ENCODE peak calls at places on chromosomes 2 and 18, in seven cellular contexts. X is HepG2, I is sigmoid colon, N is fibroblast of lung, Q is SJSA1, V is tibial nerve, M is pancreas. B is an unnamed sample.
A peak's percentile ranks its signal among the peaks of the same experiment; 100 is the strongest.

GRCh38 chr18:50775207-50775606 is 44.6 kb downstream of the MRO start:
- DNase-seq in I (no peak), X (no peak), N (no peak), Q (no peak), M (no peak), V (no peak), B (no peak)

GRCh38 chr2:148896116-148896515 is 21.1 kb downstream of the KIF5C start:
- DNase-seq in V (no peak), M (no peak), I (no peak), X (no peak), N (no peak), Q (no peak), B (no peak)

GRCh38 chr2:241857041-241857541 is 1.6 kb downstream of the PDCD1 start:
- DNase-seq in X (no peak), M (peak; percentile 21), V (no peak), Q (no peak), N (no peak), I (peak; percentile 64), B (peak; percentile 65)

GRCh38 chr2:35220471-35220870 is 1135.1 kb upstream of the CRIM1 start:
- DNase-seq in I (no peak), N (peak; percentile 4), M (no peak), Q (no peak), X (no peak), V (no peak), B (no peak)

GRCh38 chr18:30361864-30362540 is 680.5 kb downstream of the DSC3 start:
- DNase-seq in X (no peak), M (no peak), N (no peak), V (no peak), I (no peak), Q (no peak), B (no peak)

GRCh38 chr2:226611944-226612318 is 187.7 kb downstream of the IRS1 start:
- DNase-seq in I (no peak), V (no peak), Q (no peak), M (no peak), X (no peak), N (peak; percentile 94), B (no peak)

GRCh38 chr2:205077159-205077558 is 531.9 kb downstream of the PARD3B start:
- DNase-seq in V (no peak), N (no peak), M (no peak), Q (no peak), X (no peak), I (no peak), B (no peak)

GRCh38 chr2:140442319-140442718 is 1662.1 kb upstream of the NXPH2 start:
- DNase-seq in I (no peak), X (no peak), V (no peak), N (peak; percentile 18), M (no peak), Q (no peak), B (no peak)

GRCh38 chr2:212938144-212938793 is 213.1 kb downstream of the IKZF2 start:
- DNase-seq in Q (no peak), I (no peak), V (no peak), N (no peak), M (no peak), X (no peak), B (no peak)

GRCh38 chr2:32074161-32074506 is 10.8 kb downstream of the SPAST start:
- DNase-seq in X (peak; percentile 30), V (no peak), Q (no peak), I (no peak), N (no peak), M (no peak), B (no peak)

GRCh38 chr2:65377556-65378307 is 54.7 kb downstream of the SPRED2 start:
- DNase-seq in Q (peak; percentile 87), V (no peak), X (no peak), I (no peak), M (no peak), N (peak; percentile 88), B (no peak)

GRCh38 chr18:76459687-76460350 is 35.2 kb downstream of the ZNF516 start:
- DNase-seq in M (no peak), Q (peak; percentile 96), V (no peak), X (no peak), I (peak; percentile 68), N (peak; percentile 100), B (no peak)

GRCh38 chr18:35143615-35144596 is 96.9 kb upstream of the ZNF397 start:
- DNase-seq in Q (peak; percentile 52), N (peak; percentile 43), X (peak; percentile 47), V (peak; percentile 68), I (peak; percentile 78), M (peak; percentile 49), B (peak; percentile 77)

GRCh38 chr2:237256845-237257244 is 157.1 kb downstream of the COL6A3 start:
- DNase-seq in Q (peak; percentile 66), I (peak; percentile 88), M (no peak), N (peak; percentile 83), X (no peak), V (peak; percentile 62), B (no peak)

GRCh38 chr2:237260032-237260431 is 153.9 kb downstream of the COL6A3 start:
- DNase-seq in Q (no peak), V (no peak), M (no peak), I (no peak), X (no peak), N (peak; percentile 63), B (no peak)

GRCh38 chr2:237258146-237258545 is 155.8 kb downstream of the COL6A3 start:
- DNase-seq in V (no peak), X (no peak), M (no peak), N (no peak), Q (peak; percentile 59), I (no peak), B (peak; percentile 55)

GRCh38 chr2:237257471-237257951 is 156.5 kb downstream of the COL6A3 start:
- DNase-seq in I (peak; percentile 75), M (no peak), X (no peak), V (no peak), N (peak; percentile 55), Q (peak; percentile 60), B (no peak)

DNA sequence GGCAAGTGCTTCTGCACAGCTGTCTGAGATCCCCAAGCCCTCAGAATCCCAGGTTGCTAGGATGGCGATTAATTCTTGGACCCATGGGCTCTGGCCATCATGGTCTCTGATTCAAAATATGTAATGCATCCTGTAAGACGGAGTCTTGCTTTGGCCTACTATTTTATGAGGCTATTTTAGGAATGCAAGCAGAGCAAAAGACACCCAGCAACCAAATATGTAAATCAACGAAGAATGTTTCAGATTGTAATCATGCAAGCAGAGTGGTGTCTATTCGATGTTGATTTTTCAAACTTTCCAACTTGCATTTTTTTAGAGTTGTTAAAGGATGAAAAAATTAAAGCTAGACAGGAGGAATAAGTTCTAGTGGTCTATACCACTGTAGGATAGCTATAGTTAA is 154.8 kb downstream of the COL6A3 start:
- DNase-seq in N (peak; percentile 64), Q (no peak), M (no peak), V (no peak), X (no peak), I (no peak), B (no peak)
- H3K4me3 ChIP-seq in N (no peak overlapping the region), Q (no peak overlapping the region), M (no peak overlapping the region), V (no peak overlapping the region), X (no peak overlapping the region), I (no peak overlapping the region), B (no peak overlapping the region)

DNA sequence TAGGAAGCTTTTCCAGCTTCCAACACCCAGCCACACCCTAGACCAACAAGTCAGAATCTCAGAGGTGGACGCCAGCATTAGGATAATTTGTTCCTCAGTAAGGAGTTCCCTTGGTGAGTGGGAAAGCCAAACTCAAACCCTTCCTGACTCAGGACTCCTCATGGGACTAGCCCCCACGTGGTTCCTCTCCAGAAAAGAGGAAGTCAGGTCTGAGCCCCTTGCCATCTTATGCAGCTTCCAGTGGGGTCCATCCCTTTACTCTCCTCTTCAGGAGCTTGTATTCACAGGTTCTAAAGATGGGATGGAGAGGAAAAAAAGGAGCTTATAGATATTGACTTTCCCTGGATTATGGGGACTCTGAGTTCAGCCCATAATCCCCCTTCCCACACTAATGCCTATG is 14.8 kb upstream of the NOTO start:
- DNase-seq in N (no peak), I (no peak), Q (no peak), X (no peak), V (no peak), M (no peak), B (no peak)
- H3K27me3 ChIP-seq in N (peaks cover 24% of the 10 kb centered on the region), I (no peaks in the 10 kb centered on the region), Q (peaks cover 18% of the 10 kb centered on the region), X (peaks cover 4% of the 10 kb centered on the region), V (no peaks in the 10 kb centered on the region), M (no peaks in the 10 kb centered on the region), B (peaks cover 4% of the 10 kb centered on the region)

GRCh38 chr2:159228006-159228655 is 58.4 kb downstream of the WDSUB1 start:
- DNase-seq in M (no peak), V (no peak), I (no peak), X (no peak), N (peak; percentile 25), Q (no peak), B (no peak)

GRCh38 chr2:159227467-159227866 is 59.0 kb downstream of the WDSUB1 start:
- DNase-seq in N (no peak), V (no peak), M (no peak), X (no peak), Q (no peak), I (no peak), B (no peak)

GRCh38 chr2:159226608-159227007 is 59.9 kb downstream of the WDSUB1 start:
- DNase-seq in Q (no peak), V (no peak), X (no peak), I (no peak), M (no peak), N (no peak), B (no peak)

GRCh38 chr2:159230145-159230877 is 56.2 kb downstream of the WDSUB1 start:
- DNase-seq in I (no peak), N (no peak), X (no peak), Q (no peak), M (no peak), V (no peak), B (no peak)

DNA sequence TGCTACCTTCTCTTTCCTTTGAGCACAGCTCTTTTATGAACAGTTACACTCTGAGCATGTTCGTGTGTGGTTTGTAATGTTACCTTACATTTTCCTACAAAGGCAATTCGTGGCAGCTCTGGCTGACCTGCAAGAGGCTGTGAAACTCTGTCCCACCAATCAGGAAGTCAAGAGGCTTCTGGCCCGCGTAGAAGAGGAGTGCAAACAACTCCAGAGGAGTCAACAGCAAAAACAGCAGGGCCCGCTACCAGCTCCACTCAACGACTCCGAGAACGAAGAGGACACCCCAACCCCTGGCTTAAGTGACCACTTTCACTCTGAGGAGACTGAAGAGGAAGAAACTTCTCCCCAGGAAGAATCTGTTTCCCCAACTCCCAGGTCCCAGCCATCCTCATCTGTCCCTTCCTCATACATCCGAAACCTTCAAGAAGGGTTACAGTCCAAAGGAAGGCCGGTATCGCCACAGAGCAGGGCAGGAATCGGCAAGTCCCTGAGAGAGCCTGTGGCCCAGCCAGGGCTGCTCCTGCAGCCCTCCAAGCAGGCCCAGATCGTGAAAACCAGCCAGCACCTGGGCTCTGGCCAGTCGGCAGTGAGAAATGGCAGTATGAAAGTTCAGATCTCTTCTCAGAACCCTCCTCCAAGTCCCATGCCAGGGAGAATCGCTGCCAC is 56.9 kb downstream of the WDSUB1 start:
- DNase-seq in N (no peak), Q (no peak), I (no peak), V (no peak), M (no peak), X (no peak), B (no peak)
- H3K36me3 ChIP-seq in N (peaks cover 2% of the 10 kb centered on the region), Q (peaks cover 71% of the 10 kb centered on the region), I (peaks cover 65% of the 10 kb centered on the region), V (no peaks in the 10 kb centered on the region), M (peaks cover 7% of the 10 kb centered on the region), X (peaks cover 2% of the 10 kb centered on the region), B (no peaks in the 10 kb centered on the region)

DNA sequence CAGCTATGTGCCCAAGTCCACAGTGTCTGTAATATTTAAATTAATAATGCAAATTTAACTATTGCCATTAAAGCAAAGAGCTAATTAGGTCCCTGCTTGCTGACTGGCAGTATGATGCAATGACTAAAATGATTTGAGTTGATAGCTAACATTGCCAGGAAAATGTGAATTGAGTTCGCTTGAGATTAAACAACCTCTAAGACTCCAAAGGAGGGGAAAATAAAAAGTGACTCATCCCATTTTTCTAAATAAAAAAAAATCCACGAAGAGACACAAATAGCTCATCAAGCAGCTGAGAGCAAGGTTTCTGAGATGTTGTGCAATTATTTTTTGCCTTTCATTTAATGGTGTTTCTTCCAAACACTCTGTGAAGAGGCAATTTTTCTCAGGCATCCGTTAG is 413.0 kb downstream of the MTX2 start:
- DNase-seq in I (no peak), M (no peak), Q (no peak), V (no peak), X (no peak), N (no peak), B (no peak)
- H3K4me3 ChIP-seq in I (no peak overlapping the region), M (no peak overlapping the region), Q (no peak overlapping the region), V (no peak overlapping the region), X (no peak overlapping the region), N (no peak overlapping the region), B (no peak overlapping the region)

B was measured in H7.